ENCODE peak calls at places on chromosomes 13 and 19, in seven cellular contexts. L is neuronal stem cell; B is suprapubic skin; M is stimulated activated CD4-positive, alpha-beta T cell treated with anti-CD3 and anti-CD28 coated beads, TNF-alpha, amount 100 ng/mL, for 24 hours; T is progenitor cell of endocrine pancreas; C is AG04449; S is stimulated activated CD8-positive, alpha-beta memory T cell treated with anti-CD3 and anti-CD28 coated beads, Interleukin-7, amount 100 ng/mL, for 24 hours. W is an unnamed sample.

GRCh38 chr13:110298566-110299321 is 8.2 kb downstream of the COL4A1 start:
- DNase-seq in L (no peak), B (no peak), M (no peak), T (no peak), C (no peak), S (no peak), W (no peak)

GRCh38 chr19:38250821-38251563 is 5.2 kb downstream of the PPP1R14A start:
- DNase-seq in L (no peak), B (no peak), M (no peak), T (peak), C (no peak), S (no peak), W (peak)

GRCh38 chr13:109700176-109700575 is 86.2 kb downstream of the IRS2 start:
- DNase-seq in L (no peak), B (no peak), M (no peak), T (no peak), C (no peak), S (no peak), W (peak)

GRCh38 chr13:26280822-26281221 is 26.9 kb downstream of the CDK8 start:
- DNase-seq in L (no peak), B (no peak), M (no peak), T (no peak), C (no peak), S (no peak), W (no peak)

GRCh38 chr13:37495046-37495445 is 103.5 kb downstream of the POSTN start:
- DNase-seq in L (no peak), B (no peak), M (no peak), T (no peak), C (no peak), S (no peak), W (no peak)

GRCh38 chr13:21435710-21436151 is 23.4 kb downstream of the ZDHHC20 start:
- DNase-seq in L (no peak), B (peak), M (no peak), T (no peak), C (peak), S (peak), W (no peak)

GRCh38 chr13:22866221-22866620 is 314.6 kb upstream of the SGCG start:
- DNase-seq in L (no peak), B (no peak), M (no peak), T (no peak), C (no peak), S (no peak), W (no peak)

GRCh38 chr19:2290441-2291184 is 8.6 kb upstream of the PEAK3 start:
- DNase-seq in L (no peak), B (no peak), M (no peak), T (no peak), C (no peak), S (no peak), W (peak)

GRCh38 chr13:35953537-35954206 is 177.5 kb downstream of the DCLK1 start:
- DNase-seq in L (peak), B (peak), M (no peak), T (peak), C (peak), S (no peak), W (peak)

GRCh38 chr19:47781590-47782318 is 3.3 kb downstream of the SELENOW start:
- DNase-seq in L (no peak), B (no peak), M (no peak), T (no peak), C (no peak), S (no peak), W (no peak)

GRCh38 chr13:95556981-95557380 is 4.5 kb downstream of the CLDN10 start:
- DNase-seq in L (no peak), B (no peak), M (no peak), T (no peak), C (no peak), S (no peak), W (no peak)

GRCh38 chr19:13526552-13526951 is 20.3 kb upstream of the CACNA1A start:
- DNase-seq in L (no peak), B (no peak), M (no peak), T (no peak), C (no peak), S (no peak), W (peak)

GRCh38 chr19:5627395-5627904 is 4.6 kb downstream of the SAFB start:
- DNase-seq in L (no peak), B (no peak), M (peak), T (no peak), C (no peak), S (peak), W (no peak)

GRCh38 chr19:57192064-57192395 is 730 bp downstream of the ZNF264 start:
- DNase-seq in L (no peak), B (no peak), M (no peak), T (no peak), C (no peak), S (no peak), W (no peak)

GRCh38 chr13:59519776-59520175 is 644.0 kb downstream of the DIAPH3 start:
- DNase-seq in L (no peak), B (no peak), M (no peak), T (no peak), C (peak), S (no peak), W (no peak)

GRCh38 chr13:37345869-37346268 is 240.4 kb upstream of the CSNK1A1L start:
- DNase-seq in L (no peak), B (no peak), M (no peak), T (no peak), C (no peak), S (no peak), W (no peak)

GRCh38 chr13:23380534-23380933 is 53.0 kb downstream of the SACS start:
- DNase-seq in L (no peak), B (no peak), M (no peak), T (no peak), C (peak), S (no peak), W (no peak)

GRCh38 chr13:112911883-112912282 is 57.1 kb upstream of the MCF2L start:
- DNase-seq in L (no peak), B (no peak), M (no peak), T (no peak), C (no peak), S (no peak), W (no peak)

GRCh38 chr13:30618938-30619289 is 1.2 kb downstream of the USPL1 start:
- DNase-seq in L (no peak), B (no peak), M (no peak), T (no peak), C (no peak), S (no peak), W (no peak)

GRCh38 chr13:40666905-40667621 is 622 bp upstream of the FOXO1 start:
- DNase-seq in L (peak), B (peak), M (no peak), T (peak), C (no peak), S (no peak), W (peak)

GRCh38 chr19:12939292-12939606 is 840 bp downstream of the CALR start:
- DNase-seq in L (no peak), B (no peak), M (no peak), T (no peak), C (no peak), S (no peak), W (peak)

GRCh38 chr13:39317284-39317683 is 279.0 kb downstream of the NHLRC3 start:
- DNase-seq in L (no peak), B (no peak), M (no peak), T (no peak), C (no peak), S (no peak), W (no peak)

GRCh38 chr19:6731822-6732221 is 5.6 kb downstream of the GPR108 start:
- DNase-seq in L (no peak), B (no peak), M (no peak), T (no peak), C (no peak), S (no peak), W (no peak)

GRCh38 chr19:28710278-28710677 is 502.7 kb downstream of the UQCRFS1 start:
- DNase-seq in L (peak), B (no peak), M (no peak), T (no peak), C (peak), S (no peak), W (peak)